ENCODE peak calls at places on chromosomes 7 and 10, in six cellular contexts. Q is pancreas, V is uterus, O is A549, R is thoracic aorta, K is fibroblast of lung. E is an unnamed sample.

GRCh38 chr7:141468341-141468740 is 82.9 kb upstream of the AGK start:
- DNase-seq in K (no peak), Q (no peak), R (no peak), V (no peak), O (no peak), E (no peak)

GRCh38 chr7:43758029-43758860 is at the start of gene BLVRA:
- DNase-seq in V (peak; percentile 62), Q (peak; percentile 88), K (peak; percentile 53), R (no peak), O (peak; percentile 90), E (peak; percentile 81)

GRCh38 chr10:28463141-28463540 is 69.8 kb upstream of the WAC start:
- DNase-seq in Q (no peak), O (no peak), K (no peak), R (no peak), V (no peak), E (no peak)

GRCh38 chr10:101749033-101749432 is 26.9 kb downstream of the FGF8 start:
- DNase-seq in V (no peak), Q (no peak), R (no peak), O (no peak), K (no peak), E (peak; percentile 50)

GRCh38 chr7:1849351-1849951 is 179.4 kb downstream of the ELFN1 start:
- DNase-seq in R (no peak), V (no peak), O (no peak), Q (peak; percentile 50), K (no peak), E (peak; percentile 17)

GRCh38 chr7:22295402-22296264 is 61.3 kb downstream of the RAPGEF5 start:
- DNase-seq in K (peak; percentile 11), R (no peak), V (no peak), O (no peak), Q (no peak), E (no peak)

GRCh38 chr7:21580073-21580521 is 37.3 kb downstream of the DNAH11 start:
- DNase-seq in Q (no peak), O (no peak), R (no peak), K (peak; percentile 94), V (no peak), E (no peak)

GRCh38 chr10:13095094-13095493 is 4.9 kb upstream of the OPTN start:
- DNase-seq in K (peak; percentile 8), R (no peak), Q (no peak), V (no peak), O (no peak), E (no peak)

GRCh38 chr7:122791959-122792545 is 89.3 kb upstream of the RNF148 start:
- DNase-seq in Q (no peak), O (no peak), R (no peak), K (no peak), V (no peak), E (no peak)

GRCh38 chr7:17481118-17481517 is 182.7 kb downstream of the AHR start:
- DNase-seq in Q (no peak), K (no peak), O (no peak), V (no peak), R (no peak), E (no peak)

GRCh38 chr10:129730993-129731325 is 233.1 kb downstream of the EBF3 start:
- DNase-seq in K (no peak), O (no peak), R (no peak), V (no peak), Q (peak; percentile 22), E (no peak)

GRCh38 chr7:1197997-1198632 is 34.6 kb upstream of the UNCX start:
- DNase-seq in V (no peak), O (no peak), R (no peak), K (peak; percentile 78), Q (no peak), E (no peak)

GRCh38 chr7:95730493-95731280 is 41.7 kb upstream of the DYNC1I1 start:
- DNase-seq in O (no peak), Q (no peak), K (no peak), R (no peak), V (no peak), E (no peak)

GRCh38 chr7:40827217-40828085 is 692.6 kb downstream of the SUGCT start:
- DNase-seq in O (no peak), R (no peak), K (no peak), Q (no peak), V (no peak), E (no peak)

GRCh38 chr7:49773939-49774458 is 561 bp downstream of the VWC2 start:
- DNase-seq in R (no peak), V (no peak), K (no peak), Q (peak; percentile 60), O (no peak), E (no peak)

GRCh38 chr7:16244469-16244868 is 176.9 kb downstream of the CRPPA start:
- DNase-seq in O (no peak), K (no peak), V (no peak), Q (no peak), R (no peak), E (no peak)

GRCh38 chr7:142300689-142301088 is 42.8 kb upstream of the PRSS58 start:
- DNase-seq in K (no peak), V (no peak), R (no peak), Q (no peak), O (no peak), E (peak; percentile 75)

GRCh38 chr7:2110586-2111396 is 122.0 kb downstream of the MAD1L1 start:
- DNase-seq in O (no peak), Q (no peak), V (no peak), K (peak; percentile 39), R (no peak), E (no peak)

GRCh38 chr10:125060851-125061556 is 99.4 kb downstream of the CTBP2 start:
- DNase-seq in V (peak; percentile 88), K (peak; percentile 87), Q (peak; percentile 89), R (peak; percentile 62), O (peak; percentile 64), E (peak; percentile 74)

GRCh38 chr10:34006471-34006870 is 672.0 kb upstream of the NRP1 start:
- DNase-seq in Q (no peak), R (no peak), K (no peak), V (no peak), O (no peak), E (no peak)

GRCh38 chr7:27251513-27252306 is 9.1 kb downstream of the EVX1 start:
- DNase-seq in O (no peak), K (no peak), R (no peak), Q (peak; percentile 68), V (no peak), E (no peak)

GRCh38 chr10:100562008-100562672 is 26.4 kb downstream of the HIF1AN start:
- DNase-seq in V (no peak), O (peak; percentile 86), Q (peak; percentile 90), R (no peak), K (peak; percentile 62), E (peak; percentile 85)

GRCh38 chr7:55191926-55192692 is 173.0 kb upstream of the LANCL2 start:
- DNase-seq in R (no peak), K (no peak), V (no peak), Q (no peak), O (no peak), E (no peak)

GRCh38 chr7:66330961-66331360 is 125.8 kb downstream of the TPST1 start:
- DNase-seq in K (peak; percentile 83), O (no peak), V (peak; percentile 58), Q (no peak), R (no peak), E (no peak)

GRCh38 chr10:11184093-11184492 is 166.4 kb downstream of the CELF2 start:
- DNase-seq in R (no peak), K (no peak), V (no peak), O (no peak), Q (no peak), E (no peak)

GRCh38 chr10:131921191-131921590 is 20.4 kb downstream of the PPP2R2D start:
- DNase-seq in K (no peak), Q (no peak), R (no peak), O (no peak), V (no peak), E (no peak)

GRCh38 chr7:155843426-155844018 is 31.3 kb upstream of the SHH start:
- DNase-seq in K (no peak), R (no peak), Q (no peak), V (no peak), O (no peak), E (no peak)

GRCh38 chr7:69941077-69941476 is 342.8 kb downstream of the AUTS2 start:
- DNase-seq in K (no peak), Q (no peak), V (no peak), O (no peak), R (no peak), E (no peak)

GRCh38 chr7:72445580-72445979 is 33.4 kb upstream of the CALN1 start:
- DNase-seq in Q (no peak), R (no peak), K (no peak), V (no peak), O (no peak), E (no peak)

GRCh38 chr7:601573-602340 is 82.1 kb upstream of the PDGFA start:
- DNase-seq in K (no peak), Q (peak; percentile 60), V (peak; percentile 53), O (no peak), R (peak; percentile 76), E (no peak)

GRCh38 chr10:75395171-75395954 is 6.2 kb downstream of the ZNF503 start:
- DNase-seq in V (peak; percentile 61), O (peak; percentile 65), K (peak; percentile 53), Q (peak; percentile 96), R (no peak), E (no peak)

GRCh38 chr7:67429735-67430134 is 433.1 kb downstream of the TYW1 start:
- DNase-seq in V (no peak), R (no peak), K (no peak), O (no peak), Q (no peak), E (no peak)

GRCh38 chr10:31347705-31348104 is 28.7 kb downstream of the ZEB1 start:
- DNase-seq in V (no peak), Q (no peak), K (no peak), O (no peak), R (no peak), E (no peak)

GRCh38 chr10:1462032-1462431 is 275.3 kb downstream of the ADARB2 start:
- DNase-seq in V (no peak), R (no peak), O (no peak), K (no peak), Q (no peak), E (no peak)
- H3K27ac ChIP-seq in V (no peak overlapping the region), R (no peak overlapping the region), O (no peak overlapping the region), K (no peak overlapping the region), Q (no peak overlapping the region), E (no peak overlapping the region)

GRCh38 chr10:62127975-62128374 is 140.7 kb downstream of the RTKN2 start:
- DNase-seq in K (no peak), O (no peak), Q (no peak), V (no peak), R (no peak), E (no peak)
- H3K27ac ChIP-seq in K (no peak overlapping the region), O (no peak overlapping the region), Q (no peak overlapping the region), V (no peak overlapping the region), R (no peak overlapping the region), E (no peak overlapping the region)

GRCh38 chr7:74493295-74493694 is 39.6 kb downstream of the GTF2IRD1 start:
- DNase-seq in R (no peak), O (no peak), K (no peak), V (no peak), Q (no peak), E (peak; percentile 46)
- H3K27ac ChIP-seq in R (no peak overlapping the region), O (no peak overlapping the region), K (no peak overlapping the region), V (no peak overlapping the region), Q (no peak overlapping the region), E (no peak overlapping the region)

GRCh38 chr10:113930482-113931057 is 76.1 kb downstream of the NHLRC2 start:
- DNase-seq in K (no peak), R (no peak), Q (no peak), O (no peak), V (no peak), E (no peak)
- H3K27ac ChIP-seq in K (no peak overlapping the region), R (no peak overlapping the region), Q (no peak overlapping the region), O (no peak overlapping the region), V (no peak overlapping the region), E (no peak overlapping the region)

E was measured in WERI-Rb-1.